ENCODE peak calls at places on chromosomes 6 and 20, in nine cellular contexts. M is pancreas; J is DND-41; A is CD8-positive, alpha-beta memory T cell; E is endodermal cell; L is BJ; I is iPS DF 6.9; B is fibroblast of the aortic adventitia; S is fibroblast of lung. G is an unnamed sample.

GRCh38 chr6:31114970-31115849 is 610 bp downstream of the PSORS1C1 start:
- DNase-seq in M (no peak), J (no peak), A (no peak), E (no peak), L (no peak), I (no peak), B (peak), S (peak), G (no peak)

GRCh38 chr6:11601776-11602605 is 64.4 kb downstream of the TMEM170B start:
- DNase-seq in M (no peak), J (no peak), A (no peak), E (peak), L (no peak), I (no peak), B (no peak), S (peak), G (no peak)

GRCh38 chr20:7358670-7359069 is 581.6 kb downstream of the HAO1 start:
- DNase-seq in M (no peak), J (no peak), A (no peak), E (peak), L (no peak), I (no peak), B (no peak), S (no peak), G (no peak)

GRCh38 chr20:56166781-56167465 is 81.6 kb upstream of the MC3R start:
- DNase-seq in M (no peak), J (no peak), A (no peak), E (no peak), L (no peak), I (no peak), B (no peak), S (no peak), G (no peak)

GRCh38 chr6:137471951-137472350 is 22.2 kb downstream of the OLIG3 start:
- DNase-seq in M (no peak), J (peak), A (no peak), E (no peak), L (no peak), I (no peak), B (no peak), S (no peak), G (no peak)

GRCh38 chr20:1326031-1326930 is 2.7 kb downstream of the SDCBP2 start:
- DNase-seq in M (no peak), J (peak), A (no peak), E (peak), L (no peak), I (no peak), B (peak), S (peak), G (no peak)

GRCh38 chr6:36946526-36946925 is 8.0 kb upstream of the PI16 start:
- DNase-seq in M (no peak), J (no peak), A (no peak), E (peak), L (no peak), I (no peak), B (no peak), S (no peak), G (no peak)

GRCh38 chr6:16985484-16986284 is 116.2 kb upstream of the STMND1 start:
- DNase-seq in M (no peak), J (no peak), A (no peak), E (no peak), L (peak), I (no peak), B (peak), S (peak), G (peak)

GRCh38 chr6:169072127-169073042 is 181.3 kb downstream of the THBS2 start:
- DNase-seq in M (no peak), J (no peak), A (no peak), E (no peak), L (no peak), I (no peak), B (no peak), S (no peak), G (no peak)

GRCh38 chr6:147205690-147206600 is 1.7 kb downstream of the STXBP5 start:
- DNase-seq in M (no peak), J (no peak), A (no peak), E (no peak), L (no peak), I (no peak), B (peak), S (peak), G (peak)

GRCh38 chr6:93575495-93575894 is 156.1 kb upstream of the EPHA7 start:
- DNase-seq in M (no peak), J (no peak), A (no peak), E (no peak), L (no peak), I (no peak), B (no peak), S (no peak), G (no peak)

GRCh38 chr6:45423111-45423900 is 45.6 kb upstream of the SUPT3H start:
- DNase-seq in M (no peak), J (no peak), A (no peak), E (peak), L (no peak), I (no peak), B (no peak), S (peak), G (peak)

GRCh38 chr6:109420751-109421150 is 19.7 kb downstream of the PPIL6 start:
- DNase-seq in M (no peak), J (no peak), A (no peak), E (no peak), L (no peak), I (no peak), B (no peak), S (no peak), G (no peak)

GRCh38 chr6:16322666-16323312 is 84.4 kb downstream of the GMPR start:
- DNase-seq in M (peak), J (peak), A (peak), E (peak), L (peak), I (no peak), B (peak), S (peak), G (no peak)

GRCh38 chr6:15947436-15947835 is 181.4 kb upstream of the MYLIP start:
- DNase-seq in M (no peak), J (no peak), A (no peak), E (no peak), L (no peak), I (no peak), B (no peak), S (no peak), G (no peak)

GRCh38 chr20:1302578-1303541 is 26.1 kb downstream of the SDCBP2 start:
- DNase-seq in M (no peak), J (no peak), A (no peak), E (no peak), L (no peak), I (no peak), B (no peak), S (peak), G (no peak)

GRCh38 chr6:140850438-140850837 is 1282.3 kb upstream of the GJE1 start:
- DNase-seq in M (no peak), J (no peak), A (no peak), E (no peak), L (peak), I (no peak), B (peak), S (peak), G (no peak)

GRCh38 chr6:12163744-12164507 is 126.2 kb upstream of the EDN1 start:
- DNase-seq in M (no peak), J (no peak), A (no peak), E (no peak), L (no peak), I (no peak), B (no peak), S (no peak), G (no peak)

GRCh38 chr20:48771542-48771941 is 56.3 kb downstream of the PREX1 start:
- DNase-seq in M (no peak), J (no peak), A (peak), E (no peak), L (peak), I (no peak), B (peak), S (peak), G (no peak)

GRCh38 chr6:35474978-35475570 is 6.9 kb downstream of the RPL10A start:
- DNase-seq in M (no peak), J (no peak), A (no peak), E (peak), L (no peak), I (no peak), B (no peak), S (no peak), G (no peak)

GRCh38 chr20:16945619-16946018 is 197.5 kb downstream of the OTOR start:
- DNase-seq in M (no peak), J (no peak), A (no peak), E (no peak), L (no peak), I (no peak), B (no peak), S (peak), G (no peak)

GRCh38 chr6:130178692-130179091 is 44.1 kb downstream of the SAMD3 start:
- DNase-seq in M (no peak), J (no peak), A (no peak), E (peak), L (peak), I (no peak), B (peak), S (peak), G (peak)

GRCh38 chr20:47765715-47766594 is 19.3 kb downstream of the SULF2 start:
- DNase-seq in M (no peak), J (no peak), A (no peak), E (peak), L (no peak), I (no peak), B (no peak), S (peak), G (no peak)

GRCh38 chr6:95866732-95867131 is 149.0 kb upstream of the FUT9 start:
- DNase-seq in M (peak), J (peak), A (no peak), E (peak), L (no peak), I (no peak), B (no peak), S (no peak), G (peak)

GRCh38 chr20:61424628-61425420 is 172.8 kb downstream of the CDH4 start:
- DNase-seq in M (no peak), J (no peak), A (no peak), E (no peak), L (no peak), I (no peak), B (no peak), S (no peak), G (no peak)

GRCh38 chr20:42093542-42094440 is 475.6 kb upstream of the CHD6 start:
- DNase-seq in M (peak), J (no peak), A (no peak), E (no peak), L (no peak), I (no peak), B (no peak), S (no peak), G (no peak)

GRCh38 chr6:77334093-77334492 is 129.2 kb downstream of the HTR1B start:
- DNase-seq in M (no peak), J (no peak), A (no peak), E (no peak), L (no peak), I (no peak), B (no peak), S (no peak), G (no peak)

GRCh38 chr6:33112148-33112547 is 36.4 kb downstream of the HLA-DPB1 start:
- DNase-seq in M (no peak), J (peak), A (no peak), E (no peak), L (peak), I (no peak), B (peak), S (peak), G (peak)

GRCh38 chr6:144582939-144583613 is 297.9 kb downstream of the UTRN start:
- DNase-seq in M (no peak), J (peak), A (peak), E (peak), L (no peak), I (no peak), B (peak), S (peak), G (peak)

GRCh38 chr20:63191400-63191799 is 24.5 kb downstream of the YTHDF1 start:
- DNase-seq in M (peak), J (no peak), A (peak), E (no peak), L (no peak), I (no peak), B (no peak), S (peak), G (peak)

GRCh38 chr6:3296537-3297453 is 38.0 kb downstream of the PSMG4 start:
- DNase-seq in M (no peak), J (no peak), A (peak), E (peak), L (no peak), I (no peak), B (no peak), S (peak), G (peak)

DNA sequence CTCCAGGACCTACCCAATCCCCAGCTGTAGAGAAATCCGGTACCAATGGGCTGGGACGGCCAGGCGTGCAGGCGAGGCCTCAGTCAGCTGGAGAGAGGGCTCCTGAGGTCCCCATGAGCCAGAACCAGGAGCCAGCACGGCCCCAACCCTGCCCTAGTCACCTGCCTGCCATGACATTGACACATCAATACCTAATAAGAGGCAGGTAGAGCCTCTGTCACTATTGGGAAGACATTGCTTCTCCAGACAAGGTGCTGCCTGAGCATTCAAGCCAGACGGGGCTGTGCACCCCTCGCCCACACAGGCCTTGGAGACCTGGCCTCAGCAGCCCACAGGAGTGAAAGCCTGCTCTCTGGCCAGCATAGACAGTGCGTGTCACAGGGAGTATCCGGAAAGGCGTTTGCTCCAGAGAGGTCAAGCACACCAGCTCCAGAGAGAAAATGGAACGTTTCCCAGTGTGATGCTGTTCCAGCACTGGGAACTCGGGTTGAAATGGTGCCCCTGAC is 3.5 kb downstream of the DLL1 start:
- DNase-seq in M (no peak), J (no peak), A (no peak), E (peak), L (no peak), I (no peak), B (no peak), S (no peak), G (no peak)
- H3K4me3 ChIP-seq in M (no peak), J (no peak), A (no peak), E (no peak), L (no peak), I (no peak), B (no peak), S (peak), G (no peak)

GRCh38 chr6:108105584-108105983 is 31.0 kb upstream of the OSTM1 start:
- DNase-seq in M (no peak), J (no peak), A (no peak), E (no peak), L (no peak), I (no peak), B (peak), S (peak), G (no peak)
- H3K4me3 ChIP-seq in M (no peak), J (no peak), A (no peak), E (no peak), L (no peak), I (no peak), B (no peak), S (no peak), G (no peak)

GRCh38 chr6:52536424-52536916 is 40.4 kb downstream of the TRAM2 start:
- DNase-seq in M (no peak), J (peak), A (no peak), E (no peak), L (no peak), I (no peak), B (no peak), S (no peak), G (no peak)

GRCh38 chr6:52534363-52534762 is 42.5 kb downstream of the TRAM2 start:
- DNase-seq in M (no peak), J (no peak), A (no peak), E (no peak), L (no peak), I (no peak), B (no peak), S (no peak), G (no peak)

GRCh38 chr6:52533491-52533890 is 43.4 kb downstream of the TRAM2 start:
- DNase-seq in M (no peak), J (no peak), A (no peak), E (no peak), L (no peak), I (no peak), B (no peak), S (no peak), G (no peak)

GRCh38 chr6:52535711-52536423 is 41.0 kb downstream of the TRAM2 start:
- DNase-seq in M (no peak), J (peak), A (no peak), E (no peak), L (no peak), I (no peak), B (no peak), S (no peak), G (no peak)

GRCh38 chr6:52534966-52535390 is 41.9 kb downstream of the TRAM2 start:
- DNase-seq in M (no peak), J (peak), A (no peak), E (no peak), L (no peak), I (no peak), B (no peak), S (no peak), G (no peak)
- H3K4me3 ChIP-seq in M (no peak), J (no peak), A (no peak), E (no peak), L (no peak), I (no peak), B (no peak), S (no peak), G (no peak)

DNA sequence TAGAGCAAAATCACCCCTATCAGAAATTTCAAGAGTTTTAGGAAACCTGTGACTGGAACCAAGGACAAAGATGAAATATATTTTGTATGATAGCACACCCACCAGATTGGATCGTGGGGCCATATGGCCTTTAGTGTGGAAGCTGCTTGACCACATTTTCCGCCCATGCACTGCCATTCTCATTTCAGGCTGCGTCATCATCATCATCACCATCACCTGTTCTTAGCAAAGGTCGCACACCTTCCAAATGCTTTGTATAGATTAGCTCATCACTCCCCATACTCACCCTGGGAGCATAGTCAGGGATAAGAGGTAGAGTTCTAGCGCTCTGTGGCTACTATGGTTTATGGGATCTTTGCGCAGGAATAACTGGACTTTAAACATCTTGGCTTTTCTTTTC is 185.7 kb downstream of the MTHFD1L start:
- DNase-seq in M (no peak), J (no peak), A (no peak), E (no peak), L (no peak), I (no peak), B (no peak), S (no peak), G (no peak)
- H3K4me3 ChIP-seq in M (no peak), J (no peak), A (no peak), E (no peak), L (no peak), I (no peak), B (no peak), S (no peak), G (no peak)

DNA sequence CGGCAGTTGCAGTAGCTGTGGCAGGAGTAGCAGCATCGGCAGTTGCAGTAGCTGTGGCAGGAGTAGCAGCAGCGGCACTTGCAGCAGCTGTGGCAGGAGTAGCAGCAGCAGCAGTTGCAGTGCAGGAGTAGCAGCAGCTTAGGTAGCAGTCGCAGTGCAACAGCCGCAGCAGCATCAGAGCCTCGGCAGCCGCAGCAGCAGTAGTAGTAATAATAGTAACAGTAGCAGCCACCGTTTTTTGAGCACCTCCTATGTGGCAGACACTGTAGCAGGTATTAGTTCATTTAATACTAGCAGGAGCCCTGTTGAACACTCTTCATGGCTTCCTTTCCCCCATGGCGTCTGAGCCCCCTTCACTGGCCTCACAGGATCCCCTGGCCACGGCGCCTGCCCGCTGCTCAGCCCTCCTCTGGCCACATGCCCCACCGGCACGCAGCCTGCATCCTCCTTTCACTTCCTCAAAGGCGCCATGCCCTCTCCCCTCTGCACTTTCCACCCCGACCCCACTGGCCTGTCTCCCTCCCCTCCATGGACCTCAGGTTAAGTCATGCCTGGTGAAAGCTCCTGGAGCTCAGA is 19.1 kb upstream of the IRF4 start:
- DNase-seq in M (no peak), J (no peak), A (no peak), E (no peak), L (no peak), I (no peak), B (no peak), S (no peak), G (no peak)
- H3K4me3 ChIP-seq in M (no peak), J (no peak), A (no peak), E (no peak), L (no peak), I (no peak), B (no peak), S (no peak), G (no peak)

GRCh38 chr6:27375613-27376079 is 12.9 kb upstream of the ZNF391 start:
- DNase-seq in M (no peak), J (peak), A (no peak), E (peak), L (no peak), I (no peak), B (peak), S (peak), G (no peak)

GRCh38 chr6:27370391-27370790 is 18.2 kb upstream of the ZNF391 start:
- DNase-seq in M (no peak), J (no peak), A (no peak), E (no peak), L (no peak), I (no peak), B (no peak), S (peak), G (no peak)

DNA sequence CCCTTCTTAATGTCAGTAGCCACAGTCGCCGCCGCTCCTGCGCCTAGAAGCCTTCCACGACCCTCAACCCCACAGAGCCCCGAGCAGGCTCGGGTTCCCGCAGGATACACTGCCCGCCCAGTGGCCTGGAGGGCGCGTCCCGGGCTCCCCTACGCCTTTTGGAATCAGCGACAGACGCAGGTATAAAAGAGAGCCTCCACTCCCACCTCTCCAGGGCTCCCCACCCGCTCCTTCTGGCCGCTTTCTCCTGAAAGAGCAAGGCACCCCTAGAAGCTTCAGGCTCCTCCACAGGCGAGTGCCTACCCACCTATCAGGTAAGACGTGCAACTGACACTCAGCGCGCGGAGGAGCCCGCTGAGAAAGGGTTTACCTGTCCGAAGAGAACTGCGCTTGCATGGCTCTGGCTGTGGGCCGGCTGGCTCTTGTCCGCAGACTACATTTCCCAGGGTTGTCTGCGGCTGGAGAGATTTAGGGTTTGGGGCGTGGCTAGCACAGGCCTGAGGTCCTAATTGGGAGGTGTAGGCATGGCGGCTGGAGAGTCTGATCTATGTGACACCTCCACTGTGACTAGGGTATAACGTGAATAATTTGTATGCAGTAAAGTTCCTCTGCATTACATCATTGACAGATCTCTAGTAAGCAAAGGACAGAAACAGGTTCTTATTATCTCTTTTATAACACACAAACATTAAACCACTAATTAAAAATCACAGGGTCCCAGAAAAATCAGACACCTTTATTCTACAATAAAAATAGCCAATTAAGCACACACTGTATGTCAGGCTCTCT is 13.5 kb upstream of the ZNF391 start:
- DNase-seq in M (peak), J (no peak), A (peak), E (peak), L (no peak), I (peak), B (peak), S (peak), G (peak)
- H3K4me3 ChIP-seq in M (peak), J (no peak), A (peak), E (peak), L (peak), I (peak), B (peak), S (peak), G (peak)